ENCODE peak calls at places on chromosomes 4 and X, in eight cellular contexts. S is OCI-LY7, E is AG09319, U is GM13976, V is psoas muscle, O is PC-9, W is colonic mucosa, H is B cell. R is an unnamed sample.

GRCh38 chr4:67456577-67457196 is 88.6 kb downstream of the CENPC start:
- DNase-seq in S (no peak), E (no peak), U (no peak), V (no peak), O (no peak), W (peak), H (no peak), R (no peak)

GRCh38 chr4:109574443-109574850 is 14.4 kb downstream of the MCUB start:
- DNase-seq in S (peak), E (no peak), U (no peak), V (no peak), O (peak), W (peak), H (no peak), R (no peak)

GRCh38 chr4:85860066-85860465 is 385.1 kb downstream of the ARHGAP24 start:
- DNase-seq in S (no peak), E (no peak), U (no peak), V (no peak), O (no peak), W (no peak), H (no peak), R (no peak)

GRCh38 chr4:144646523-144647094 is 653 bp downstream of the HHIP start:
- DNase-seq in S (no peak), E (no peak), U (peak), V (peak), O (no peak), W (no peak), H (peak), R (no peak)

GRCh38 chr4:104899863-104900262 is 246.8 kb upstream of the TET2 start:
- DNase-seq in S (no peak), E (no peak), U (no peak), V (no peak), O (no peak), W (no peak), H (no peak), R (no peak)

GRCh38 chr4:3829954-3830773 is 64.0 kb downstream of the ADRA2C start:
- DNase-seq in S (no peak), E (no peak), U (no peak), V (no peak), O (no peak), W (no peak), H (no peak), R (no peak)

GRCh38 chr4:108157655-108158054 is 11.1 kb downstream of the LEF1 start:
- DNase-seq in S (no peak), E (no peak), U (no peak), V (no peak), O (no peak), W (no peak), H (no peak), R (no peak)

GRCh38 chrX:97374266-97374665 is 490.6 kb downstream of the RPA4 start:
- DNase-seq in S (no peak), E (no peak), U (no peak), V (no peak), O (no peak), W (no peak), H (no peak), R (no peak)

GRCh38 chr4:99625369-99625768 is 32.3 kb downstream of the C4orf54 start:
- DNase-seq in S (no peak), E (no peak), U (no peak), V (no peak), O (no peak), W (no peak), H (no peak), R (no peak)

GRCh38 chr4:170990989-170991589 is 822.1 kb upstream of the GALNTL6 start:
- DNase-seq in S (peak), E (no peak), U (peak), V (no peak), O (no peak), W (no peak), H (no peak), R (no peak)

GRCh38 chrX:128653524-128653923 is 601.3 kb upstream of the ACTRT1 start:
- DNase-seq in S (no peak), E (no peak), U (no peak), V (no peak), O (no peak), W (no peak), H (no peak), R (no peak)

GRCh38 chr4:183989471-183989870 is 84.4 kb downstream of the STOX2 start:
- DNase-seq in S (no peak), E (no peak), U (no peak), V (no peak), O (no peak), W (no peak), H (no peak), R (no peak)

GRCh38 chr4:69576251-69576877 is 63.1 kb downstream of the UGT2A2 start:
- DNase-seq in S (no peak), E (no peak), U (no peak), V (no peak), O (no peak), W (no peak), H (no peak), R (no peak)

GRCh38 chr4:8540072-8540471 is 40.1 kb upstream of the GPR78 start:
- DNase-seq in S (no peak), E (no peak), U (no peak), V (no peak), O (no peak), W (no peak), H (no peak), R (no peak)

GRCh38 chr4:139585468-139585867 is 29.4 kb upstream of the SETD7 start:
- DNase-seq in S (no peak), E (no peak), U (no peak), V (no peak), O (no peak), W (no peak), H (no peak), R (no peak)

GRCh38 chr4:109302366-109303140 is at the start of gene COL25A1:
- DNase-seq in S (no peak), E (no peak), U (peak), V (peak), O (no peak), W (peak), H (peak), R (peak)

GRCh38 chr4:127775843-127776242 is 6.3 kb upstream of the HSPA4L start:
- DNase-seq in S (no peak), E (no peak), U (no peak), V (no peak), O (no peak), W (no peak), H (no peak), R (no peak)

GRCh38 chr4:151644625-151645024 is 116.2 kb downstream of the GATB start:
- DNase-seq in S (peak), E (no peak), U (no peak), V (no peak), O (peak), W (peak), H (no peak), R (no peak)

GRCh38 chr4:140637836-140638235 is 69.1 kb upstream of the UCP1 start:
- DNase-seq in S (peak), E (no peak), U (peak), V (no peak), O (no peak), W (peak), H (peak), R (no peak)

GRCh38 chrX:19697416-19697815 is 182.1 kb upstream of the MAP3K15 start:
- DNase-seq in S (no peak), E (no peak), U (no peak), V (no peak), O (no peak), W (no peak), H (no peak), R (no peak)

GRCh38 chr4:107519057-107519456 is 201.0 kb downstream of the PAPSS1 start:
- DNase-seq in S (peak), E (peak), U (no peak), V (no peak), O (peak), W (peak), H (no peak), R (no peak)

GRCh38 chrX:40154229-40154852 is 56.6 kb upstream of the BCOR start:
- DNase-seq in S (peak), E (no peak), U (no peak), V (no peak), O (no peak), W (peak), H (no peak), R (no peak)

GRCh38 chr4:22434895-22435294 is 81.0 kb downstream of the ADGRA3 start:
- DNase-seq in S (peak), E (no peak), U (no peak), V (no peak), O (peak), W (peak), H (no peak), R (no peak)
- TF ChIP-seq CTCF in S (peak), E (peak), U (peak), V (peak), O (no peak), W (no peak), H (no peak), R (no peak)

GRCh38 chrX:47723083-47723482 is 64.1 kb upstream of the UXT start:
- DNase-seq in S (no peak), E (no peak), U (peak), V (no peak), O (no peak), W (no peak), H (no peak), R (no peak)

GRCh38 chrX:47722260-47722659 is 63.3 kb upstream of the UXT start:
- DNase-seq in S (no peak), E (no peak), U (peak), V (no peak), O (no peak), W (no peak), H (no peak), R (no peak)

DNA sequence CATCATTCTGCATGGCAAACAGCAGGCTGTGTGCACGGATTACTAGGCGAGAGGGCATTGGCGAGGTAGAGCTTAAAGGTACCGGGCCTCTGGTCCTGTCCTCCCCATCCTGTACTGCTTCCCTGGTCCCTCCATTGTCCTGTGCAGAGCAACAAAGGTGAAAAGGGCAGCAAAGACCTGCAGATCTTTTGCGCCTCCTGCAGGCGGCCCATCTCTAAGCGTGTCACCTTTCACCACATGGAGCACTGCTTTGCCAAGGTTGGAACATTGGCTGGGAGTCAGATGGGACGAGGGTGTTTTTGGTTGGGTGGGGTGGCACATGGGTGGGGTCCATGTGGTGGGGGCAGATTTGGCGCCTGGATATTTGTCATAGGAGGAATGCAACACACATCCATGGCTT is 64.7 kb upstream of the UXT start:
- DNase-seq in S (no peak), E (no peak), U (peak), V (no peak), O (no peak), W (no peak), H (no peak), R (no peak)
- TF ChIP-seq CTCF in S (peak), E (peak), U (peak), V (no peak), O (no peak), W (no peak), H (no peak), R (no peak)

DNA sequence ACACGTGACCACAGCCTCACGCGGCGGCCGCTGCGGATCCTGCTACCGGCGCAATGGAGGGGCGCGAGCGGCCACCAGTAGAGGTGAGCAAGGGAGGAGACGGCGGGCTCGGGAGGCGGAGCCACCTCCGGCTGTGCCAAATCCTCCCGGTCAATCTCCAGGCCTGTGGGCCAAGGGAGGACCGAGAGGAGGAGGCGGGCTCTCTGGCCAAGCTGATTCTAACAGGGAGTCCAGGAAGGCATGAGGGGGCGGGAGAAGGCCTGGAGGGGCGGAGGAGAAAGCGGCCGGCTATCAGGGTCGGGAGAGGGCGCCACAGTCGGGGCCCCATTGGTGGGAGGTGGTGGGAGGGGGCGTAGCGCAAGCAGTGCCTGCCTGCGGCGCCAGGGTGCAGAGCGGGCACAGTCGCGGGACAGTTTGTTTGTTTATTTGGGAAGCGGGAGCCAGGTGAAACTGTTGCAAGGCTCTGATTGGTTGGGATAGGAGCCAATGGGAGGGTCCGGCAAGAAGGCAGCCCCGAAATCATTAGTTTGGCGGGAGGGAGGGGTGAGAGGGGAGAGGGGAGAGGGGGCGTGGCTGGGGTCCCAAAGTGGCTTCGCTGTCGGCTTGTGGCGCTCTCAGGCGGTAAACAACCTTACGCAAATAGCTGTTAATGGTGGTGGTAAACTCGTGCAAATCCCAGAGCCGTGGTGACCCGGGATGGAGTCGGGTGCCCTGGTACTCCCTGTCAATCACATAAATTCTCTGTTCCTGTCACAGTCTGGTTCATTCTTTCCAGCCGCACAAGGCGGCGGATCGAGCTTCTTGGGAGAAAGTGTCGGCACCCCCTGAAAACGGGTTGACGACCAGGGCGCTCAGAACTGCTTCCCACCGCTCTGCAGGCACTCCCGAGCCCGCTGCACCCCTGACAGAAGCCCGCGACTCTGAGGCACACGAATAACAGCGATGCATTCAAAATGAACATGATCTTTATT is at the start of gene IRS4:
- DNase-seq in S (no peak), E (no peak), U (peak), V (no peak), O (peak), W (no peak), H (peak), R (no peak)
- TF ChIP-seq CTCF in S (no peak), E (no peak), U (no peak), V (no peak), O (no peak), W (no peak), H (no peak), R (no peak)

GRCh38 chr4:15004701-15005301 is 2.5 kb downstream of the CPEB2 start:
- DNase-seq in S (peak), E (peak), U (peak), V (peak), O (peak), W (peak), H (no peak), R (peak)
- TF ChIP-seq CTCF in S (peak), E (no peak), U (no peak), V (no peak), O (no peak), W (no peak), H (no peak), R (no peak)

GRCh38 chrX:77893713-77894112 is 1.5 kb downstream of the MAGT1 start:
- DNase-seq in S (no peak), E (no peak), U (no peak), V (no peak), O (no peak), W (no peak), H (no peak), R (no peak)

GRCh38 chrX:77899081-77899828 is at the start of gene COX7B:
- DNase-seq in S (peak), E (peak), U (peak), V (no peak), O (peak), W (peak), H (peak), R (peak)

GRCh38 chrX:77892887-77893286 is 2.3 kb downstream of the MAGT1 start:
- DNase-seq in S (no peak), E (no peak), U (no peak), V (no peak), O (no peak), W (no peak), H (no peak), R (no peak)

GRCh38 chrX:77900688-77901087 is 1.4 kb downstream of the COX7B start:
- DNase-seq in S (no peak), E (no peak), U (no peak), V (no peak), O (no peak), W (no peak), H (no peak), R (no peak)

GRCh38 chrX:77894921-77895886 is at the start of gene MAGT1:
- DNase-seq in S (peak), E (peak), U (peak), V (peak), O (peak), W (peak), H (peak), R (peak)
- TF ChIP-seq CTCF in S (no peak), E (no peak), U (no peak), V (no peak), O (no peak), W (no peak), H (no peak), R (no peak)

DNA sequence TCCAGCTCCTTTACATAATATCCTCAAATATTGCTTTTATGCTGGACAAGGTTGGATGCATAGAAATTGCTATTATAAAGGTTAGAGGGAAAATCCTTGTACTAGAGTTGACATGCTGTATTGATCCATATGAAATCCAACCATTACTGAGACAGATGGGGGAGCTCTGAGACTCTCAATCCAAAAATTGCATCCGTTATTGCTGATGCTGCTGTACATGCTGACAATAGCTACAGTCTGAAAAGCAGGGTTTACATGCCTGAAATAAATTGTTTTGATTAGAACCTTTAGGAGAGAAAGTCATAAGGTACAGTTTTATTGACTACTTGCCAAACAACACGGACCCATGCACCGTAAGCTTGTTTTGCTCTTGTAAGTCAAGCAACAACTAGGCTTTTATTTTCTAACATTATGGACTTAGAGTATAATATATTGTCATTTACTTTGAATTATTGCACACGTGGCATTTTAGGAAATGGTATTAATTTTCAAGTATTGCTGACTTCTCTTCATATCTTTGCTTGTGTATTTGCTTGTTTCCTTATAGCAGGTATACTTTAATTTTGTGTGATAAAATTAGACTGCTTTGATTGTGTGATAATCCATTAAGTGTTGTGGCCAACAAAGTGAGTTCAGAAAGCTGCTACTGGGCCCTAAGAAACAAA is 1365.2 kb downstream of the STIM2 start:
- DNase-seq in S (no peak), E (peak), U (no peak), V (no peak), O (no peak), W (no peak), H (no peak), R (no peak)
- TF ChIP-seq CTCF in S (no peak), E (peak), U (no peak), V (no peak), O (no peak), W (no peak), H (no peak), R (no peak)

GRCh38 chrX:49176421-49177326 is 5.0 kb downstream of the PLP2 start:
- DNase-seq in S (no peak), E (no peak), U (no peak), V (no peak), O (no peak), W (peak), H (no peak), R (no peak)

GRCh38 chrX:49175875-49176274 is 4.2 kb downstream of the PLP2 start:
- DNase-seq in S (no peak), E (no peak), U (no peak), V (no peak), O (no peak), W (no peak), H (no peak), R (no peak)

GRCh38 chrX:49177873-49178480 is 6.3 kb downstream of the PLP2 start:
- DNase-seq in S (no peak), E (no peak), U (no peak), V (no peak), O (no peak), W (no peak), H (no peak), R (no peak)

GRCh38 chrX:49178537-49178936 is 6.8 kb downstream of the PLP2 start:
- DNase-seq in S (no peak), E (no peak), U (no peak), V (no peak), O (no peak), W (no peak), H (no peak), R (no peak)

DNA sequence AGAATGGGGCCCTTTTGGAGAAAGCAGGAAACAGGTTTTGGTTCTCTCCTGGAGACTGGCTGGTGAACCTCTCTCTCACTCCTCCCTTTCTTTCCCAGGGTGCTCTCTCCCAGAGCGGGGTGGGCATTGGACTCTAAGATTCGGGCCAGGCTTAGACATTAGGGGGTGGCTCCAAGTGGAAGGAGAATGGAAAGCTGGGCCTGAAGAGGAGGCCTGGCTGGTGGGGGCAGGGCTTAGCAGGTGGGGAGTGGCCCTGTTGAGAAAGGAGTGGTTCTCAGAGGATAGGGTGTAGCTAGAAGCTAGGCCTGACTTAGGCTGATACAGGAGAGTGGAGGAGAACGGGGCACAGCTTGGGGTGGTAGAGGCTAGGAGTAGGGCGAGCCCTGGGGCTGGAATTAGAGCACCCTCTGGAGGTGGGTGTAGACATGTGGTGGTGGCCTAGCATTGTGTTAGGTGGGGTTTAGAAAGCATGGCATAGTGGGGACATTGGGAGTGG is 5.7 kb downstream of the PLP2 start:
- DNase-seq in S (no peak), E (no peak), U (no peak), V (no peak), O (no peak), W (peak), H (peak), R (no peak)
- TF ChIP-seq CTCF in S (peak), E (no peak), U (no peak), V (peak), O (no peak), W (no peak), H (no peak), R (no peak)

GRCh38 chr4:149690726-149691125 is 124.9 kb downstream of the IQCM start:
- DNase-seq in S (no peak), E (no peak), U (no peak), V (no peak), O (no peak), W (no peak), H (no peak), R (no peak)
- TF ChIP-seq CTCF in S (peak), E (no peak), U (no peak), V (no peak), O (no peak), W (no peak), H (no peak), R (no peak)

GRCh38 chr4:147160908-147161513 is 215.3 kb upstream of the TTC29 start:
- DNase-seq in S (peak), E (peak), U (peak), V (no peak), O (peak), W (peak), H (peak), R (no peak)
- TF ChIP-seq CTCF in S (peak), E (peak), U (peak), V (peak), O (peak), W (peak), H (peak), R (peak)